ENCODE peak calls at places on chromosomes 1 and 21, in five cellular contexts. I, P, F, S and Z are unnamed samples.

GRCh38 chr1:76866566-76866965 is 714 bp upstream of the ST6GALNAC5 start:
- DNase-seq in S (peak; percentile 4), P (no peak), F (no peak), I (no peak), Z (no peak)

GRCh38 chr1:11417162-11417561 is 61.8 kb upstream of the DISP3 start:
- DNase-seq in F (no peak), S (no peak), P (no peak), I (no peak), Z (no peak)

GRCh38 chr1:234107416-234108021 is 203.0 kb downstream of the SLC35F3 start:
- DNase-seq in I (no peak), F (no peak), P (no peak), S (no peak), Z (no peak)

GRCh38 chr1:83554174-83554573 is 444.8 kb downstream of the TTLL7 start:
- DNase-seq in F (no peak), P (no peak), S (no peak), I (no peak), Z (no peak)

GRCh38 chr1:19852036-19852435 is 30.2 kb upstream of the OTUD3 start:
- DNase-seq in F (no peak), I (no peak), P (no peak), S (peak; percentile 33), Z (no peak)

GRCh38 chr1:65493792-65494191 is 73.3 kb downstream of the LEPR start:
- DNase-seq in F (no peak), I (no peak), S (no peak), P (no peak), Z (no peak)

GRCh38 chr1:27031235-27032118 is 18.8 kb upstream of the TENT5B start:
- DNase-seq in F (no peak), S (peak; percentile 83), I (peak; percentile 85), P (no peak), Z (no peak)

GRCh38 chr1:53324321-53324720 is 3.5 kb downstream of the LRP8 start:
- DNase-seq in P (no peak), F (no peak), S (no peak), I (no peak), Z (no peak)

GRCh38 chr1:234963180-234963903 is 165.3 kb downstream of the TOMM20 start:
- DNase-seq in P (no peak), I (peak; percentile 90), F (peak; percentile 85), S (peak; percentile 95), Z (peak; percentile 81)

GRCh38 chr1:232440325-232441059 is 189.4 kb downstream of the SIPA1L2 start:
- DNase-seq in F (no peak), I (no peak), P (no peak), S (peak; percentile 86), Z (no peak)

GRCh38 chr1:198529414-198529813 is 11.1 kb downstream of the ATP6V1G3 start:
- DNase-seq in F (no peak), S (peak; percentile 77), I (no peak), P (no peak), Z (no peak)

GRCh38 chr1:39877231-39877778 is 6.0 kb downstream of the TRIT1 start:
- DNase-seq in S (no peak), F (no peak), P (no peak), I (no peak), Z (no peak)

GRCh38 chr1:58909162-58909560 is 125.3 kb upstream of the JUN start:
- DNase-seq in S (peak; percentile 80), F (no peak), P (no peak), I (no peak), Z (no peak)

GRCh38 chr21:36437745-36438128 is 42.2 kb downstream of the CLDN14 start:
- DNase-seq in F (no peak), I (no peak), P (no peak), S (peak; percentile 99), Z (no peak)

GRCh38 chr1:219387211-219387610 is 213.5 kb downstream of the LYPLAL1 start:
- DNase-seq in I (no peak), F (no peak), S (no peak), P (no peak), Z (no peak)

GRCh38 chr1:203592156-203592555 is 34.5 kb upstream of the ATP2B4 start:
- DNase-seq in I (no peak), P (peak; percentile 56), F (no peak), S (peak; percentile 59), Z (no peak)

GRCh38 chr1:185420588-185421081 is 103.6 kb upstream of the IVNS1ABP start:
- DNase-seq in I (no peak), S (no peak), F (peak; percentile 70), P (no peak), Z (no peak)

GRCh38 chr1:208150810-208151458 is 93.2 kb downstream of the PLXNA2 start:
- DNase-seq in I (no peak), F (no peak), P (no peak), S (no peak), Z (no peak)

GRCh38 chr1:207429963-207430362 is 24.2 kb upstream of the CR2 start:
- DNase-seq in P (no peak), F (no peak), I (no peak), S (no peak), Z (no peak)

GRCh38 chr1:236759252-236759859 is 35.7 kb upstream of the MTR start:
- DNase-seq in S (peak; percentile 18), F (peak; percentile 19), P (peak; percentile 45), I (no peak), Z (no peak)

GRCh38 chr1:117635805-117636204 is 30.0 kb downstream of the TENT5C start:
- DNase-seq in P (no peak), F (no peak), S (no peak), I (no peak), Z (no peak)

GRCh38 chr1:2526824-2527552 is 592 bp upstream of the PANK4 start:
- DNase-seq in F (no peak), S (peak; percentile 48), I (no peak), P (peak; percentile 61), Z (no peak)

GRCh38 chr21:33668180-33668579 is 25.9 kb downstream of the ITSN1 start:
- DNase-seq in I (no peak), S (peak; percentile 59), P (no peak), F (no peak), Z (no peak)

GRCh38 chr1:46653405-46653853 is 14.7 kb downstream of the ATPAF1 start:
- DNase-seq in S (peak; percentile 58), I (no peak), P (no peak), F (no peak), Z (no peak)

GRCh38 chr1:25082216-25082899 is 149.9 kb downstream of the SYF2 start:
- DNase-seq in F (no peak), I (no peak), P (no peak), S (peak; percentile 79), Z (no peak)

GRCh38 chr1:232667781-232668101 is 37.8 kb upstream of the SIPA1L2 start:
- DNase-seq in P (no peak), I (no peak), F (no peak), S (peak; percentile 20), Z (no peak)

GRCh38 chr1:72567511-72567910 is 285.2 kb upstream of the NEGR1 start:
- DNase-seq in P (no peak), I (no peak), F (no peak), S (peak; percentile 6), Z (no peak)

GRCh38 chr1:3028531-3029282 is 7.4 kb downstream of the ACTRT2 start:
- DNase-seq in S (no peak), P (no peak), I (peak; percentile 13), F (no peak), Z (no peak)

GRCh38 chr1:77636864-77637263 is 45.6 kb downstream of the ZZZ3 start:
- DNase-seq in I (no peak), S (no peak), P (no peak), F (no peak), Z (no peak)

GRCh38 chr1:56175211-56175610 is 404.2 kb downstream of the PLPP3 start:
- DNase-seq in F (no peak), I (no peak), P (no peak), S (no peak), Z (no peak)

GRCh38 chr1:203765029-203765837 is at the start of gene LAX1:
- DNase-seq in S (no peak), F (peak; percentile 85), I (no peak), P (no peak), Z (peak; percentile 13)

GRCh38 chr1:205976708-205977107 is 26.5 kb downstream of the RAB7B start:
- DNase-seq in I (no peak), F (no peak), S (peak; percentile 70), P (no peak), Z (no peak)

GRCh38 chr1:1374068-1374860 is 743 bp downstream of the AURKAIP1 start:
- DNase-seq in I (no peak), F (no peak), P (no peak), S (no peak), Z (no peak)

GRCh38 chr1:26045712-26046312 is at the start of gene SLC30A2:
- DNase-seq in F (no peak), P (no peak), S (no peak), I (no peak), Z (no peak)

GRCh38 chr1:109253803-109254620 is 4.7 kb downstream of the CELSR2 start:
- DNase-seq in S (peak; percentile 48), I (no peak), F (no peak), P (peak; percentile 56), Z (no peak)

GRCh38 chr1:57831624-57832023 is 407.8 kb upstream of the DAB1 start:
- DNase-seq in S (peak; percentile 83), P (no peak), I (no peak), F (no peak), Z (no peak)

GRCh38 chr1:118535901-118536300 is 350.9 kb upstream of the SPAG17 start:
- DNase-seq in F (no peak), P (no peak), S (no peak), I (no peak), Z (no peak)

GRCh38 chr1:46613661-46614603 is 2.7 kb downstream of the MOB3C start:
- DNase-seq in P (peak; percentile 41), I (peak; percentile 92), S (peak; percentile 76), F (peak; percentile 21), Z (no peak)

GRCh38 chr1:185404864-185405568 is 88.0 kb upstream of the IVNS1ABP start:
- DNase-seq in I (no peak), P (no peak), S (no peak), F (no peak), Z (no peak)

GRCh38 chr21:41497836-41498235 is 10.1 kb downstream of the TMPRSS2 start:
- DNase-seq in P (no peak), F (no peak), I (no peak), S (no peak), Z (no peak)
- H3K9me3 ChIP-seq in P (no peaks in the 10 kb centered on the region), F (no peaks in the 10 kb centered on the region), I (no peaks in the 10 kb centered on the region), S (no peaks in the 10 kb centered on the region), Z (no peaks in the 10 kb centered on the region)

GRCh38 chr21:44530903-44531605 is 8.9 kb downstream of the KRTAP10-1 start:
- DNase-seq in S (no peak), P (no peak), F (no peak), I (no peak), Z (no peak)
- H3K9me3 ChIP-seq in S (no peaks in the 10 kb centered on the region), P (no peaks in the 10 kb centered on the region), F (no peaks in the 10 kb centered on the region), I (no peaks in the 10 kb centered on the region), Z (no peaks in the 10 kb centered on the region)

GRCh38 chr1:191707288-191707687 is 451.0 kb upstream of the RGS18 start:
- DNase-seq in P (no peak), I (no peak), F (no peak), S (peak; percentile 44), Z (no peak)
- H3K9me3 ChIP-seq in P (no peaks in the 10 kb centered on the region), I (peaks cover 4% of the 10 kb centered on the region), F (no peaks in the 10 kb centered on the region), S (no peaks in the 10 kb centered on the region), Z (no peaks in the 10 kb centered on the region)

GRCh38 chr1:13597166-13597565 is 13.5 kb downstream of the PDPN start:
- DNase-seq in S (no peak), I (no peak), P (no peak), F (no peak), Z (no peak)
- H3K9me3 ChIP-seq in S (no peaks in the 10 kb centered on the region), I (no peaks in the 10 kb centered on the region), P (no peaks in the 10 kb centered on the region), F (no peaks in the 10 kb centered on the region), Z (no peaks in the 10 kb centered on the region)

GRCh38 chr1:21027805-21028204 is 148.9 kb downstream of the EIF4G3 start:
- DNase-seq in P (no peak), S (peak; percentile 46), I (no peak), F (no peak), Z (no peak)
- H3K9me3 ChIP-seq in P (peaks cover 13% of the 10 kb centered on the region), S (no peaks in the 10 kb centered on the region), I (no peaks in the 10 kb centered on the region), F (no peaks in the 10 kb centered on the region), Z (no peaks in the 10 kb centered on the region)